ENCODE peak calls at places on chromosome 14, in eight cellular contexts. One of them, this sample, is unnamed.

GRCh38 chr14:59026086-59026485 is 162.4 kb upstream of the DAAM1 start:
- DNase-seq in Peyer's patch: no peak
- DNase-seq in CD8-positive, alpha-beta memory T cell: no peak
- DNase-seq in MM.1S: no peak
- DNase-seq in GM23338: no peak
- DNase-seq in H1: no peak
- DNase-seq in A549: no peak
- DNase-seq in heart left ventricle: no peak
- DNase-seq in this sample: no peak

GRCh38 chr14:68561531-68562007 is 231.3 kb downstream of the ZFP36L1 start:
- DNase-seq in Peyer's patch: no peak
- DNase-seq in CD8-positive, alpha-beta memory T cell: no peak
- DNase-seq in MM.1S: no peak
- DNase-seq in GM23338: no peak
- DNase-seq in H1: no peak
- DNase-seq in A549: no peak
- DNase-seq in heart left ventricle: no peak
- DNase-seq in this sample: no peak

GRCh38 chr14:99313234-99313633 is 41.2 kb upstream of the BCL11B start:
- DNase-seq in Peyer's patch: no peak
- DNase-seq in CD8-positive, alpha-beta memory T cell: no peak
- DNase-seq in MM.1S: no peak
- DNase-seq in GM23338: no peak
- DNase-seq in H1: no peak
- DNase-seq in A549: no peak
- DNase-seq in heart left ventricle: no peak
- DNase-seq in this sample: no peak

GRCh38 chr14:100856056-100856950 is 30.4 kb downstream of the MEG3 start:
- DNase-seq in Peyer's patch: no peak
- DNase-seq in CD8-positive, alpha-beta memory T cell: no peak
- DNase-seq in MM.1S: no peak
- DNase-seq in GM23338: no peak
- DNase-seq in H1: no peak
- DNase-seq in A549: no peak
- DNase-seq in heart left ventricle: no peak
- DNase-seq in this sample: no peak

GRCh38 chr14:51539571-51540037 is 112.1 kb upstream of the FRMD6 start:
- DNase-seq in Peyer's patch: no peak
- DNase-seq in CD8-positive, alpha-beta memory T cell: no peak
- DNase-seq in MM.1S: no peak
- DNase-seq in GM23338: peak
- DNase-seq in H1: peak
- DNase-seq in A549: peak
- DNase-seq in heart left ventricle: no peak
- DNase-seq in this sample: no peak

GRCh38 chr14:63175531-63175930 is 28.7 kb upstream of the RHOJ start:
- DNase-seq in Peyer's patch: no peak
- DNase-seq in CD8-positive, alpha-beta memory T cell: no peak
- DNase-seq in MM.1S: no peak
- DNase-seq in GM23338: no peak
- DNase-seq in H1: no peak
- DNase-seq in A549: no peak
- DNase-seq in heart left ventricle: no peak
- DNase-seq in this sample: no peak

GRCh38 chr14:70663707-70664179 is 22.0 kb downstream of the TTC9 start:
- DNase-seq in Peyer's patch: peak
- DNase-seq in CD8-positive, alpha-beta memory T cell: no peak
- DNase-seq in MM.1S: no peak
- DNase-seq in GM23338: no peak
- DNase-seq in H1: no peak
- DNase-seq in A549: no peak
- DNase-seq in heart left ventricle: peak
- DNase-seq in this sample: no peak

GRCh38 chr14:90017371-90017770 is 44.4 kb upstream of the KCNK13 start:
- DNase-seq in Peyer's patch: no peak
- DNase-seq in CD8-positive, alpha-beta memory T cell: no peak
- DNase-seq in MM.1S: no peak
- DNase-seq in GM23338: no peak
- DNase-seq in H1: no peak
- DNase-seq in A549: no peak
- DNase-seq in heart left ventricle: no peak
- DNase-seq in this sample: no peak

GRCh38 chr14:98634043-98634820 is 637.8 kb downstream of the BCL11B start:
- DNase-seq in Peyer's patch: no peak
- DNase-seq in CD8-positive, alpha-beta memory T cell: no peak
- DNase-seq in MM.1S: no peak
- DNase-seq in GM23338: no peak
- DNase-seq in H1: no peak
- DNase-seq in A549: no peak
- DNase-seq in heart left ventricle: no peak
- DNase-seq in this sample: peak

GRCh38 chr14:100648474-100649172 is 61.4 kb upstream of the BEGAIN start:
- DNase-seq in Peyer's patch: no peak
- DNase-seq in CD8-positive, alpha-beta memory T cell: no peak
- DNase-seq in MM.1S: no peak
- DNase-seq in GM23338: no peak
- DNase-seq in H1: no peak
- DNase-seq in A549: no peak
- DNase-seq in heart left ventricle: no peak
- DNase-seq in this sample: no peak

GRCh38 chr14:71400821-71401447 is 493.7 kb downstream of the PCNX1 start:
- DNase-seq in Peyer's patch: peak
- DNase-seq in CD8-positive, alpha-beta memory T cell: no peak
- DNase-seq in MM.1S: no peak
- DNase-seq in GM23338: no peak
- DNase-seq in H1: no peak
- DNase-seq in A549: no peak
- DNase-seq in heart left ventricle: no peak
- DNase-seq in this sample: no peak

GRCh38 chr14:28298156-28298555 is 468.4 kb upstream of the FOXG1 start:
- DNase-seq in Peyer's patch: no peak
- DNase-seq in CD8-positive, alpha-beta memory T cell: no peak
- DNase-seq in MM.1S: no peak
- DNase-seq in GM23338: no peak
- DNase-seq in H1: no peak
- DNase-seq in A549: no peak
- DNase-seq in heart left ventricle: no peak
- DNase-seq in this sample: no peak

GRCh38 chr14:83816755-83817154 is 1713.2 kb upstream of the FLRT2 start:
- DNase-seq in Peyer's patch: no peak
- DNase-seq in CD8-positive, alpha-beta memory T cell: no peak
- DNase-seq in MM.1S: no peak
- DNase-seq in GM23338: no peak
- DNase-seq in H1: no peak
- DNase-seq in A549: no peak
- DNase-seq in heart left ventricle: no peak
- DNase-seq in this sample: no peak

GRCh38 chr14:64817631-64818030 is 62.1 kb downstream of the SPTB start:
- DNase-seq in Peyer's patch: no peak
- DNase-seq in CD8-positive, alpha-beta memory T cell: no peak
- DNase-seq in MM.1S: no peak
- DNase-seq in GM23338: no peak
- DNase-seq in H1: no peak
- DNase-seq in A549: no peak
- DNase-seq in heart left ventricle: no peak
- DNase-seq in this sample: no peak

GRCh38 chr14:55957950-55958349 is 160.3 kb upstream of the PELI2 start:
- DNase-seq in Peyer's patch: no peak
- DNase-seq in CD8-positive, alpha-beta memory T cell: no peak
- DNase-seq in MM.1S: no peak
- DNase-seq in GM23338: peak
- DNase-seq in H1: peak
- DNase-seq in A549: no peak
- DNase-seq in heart left ventricle: no peak
- DNase-seq in this sample: peak

GRCh38 chr14:90140956-90141316 is 79.1 kb downstream of the KCNK13 start:
- DNase-seq in Peyer's patch: no peak
- DNase-seq in CD8-positive, alpha-beta memory T cell: no peak
- DNase-seq in MM.1S: no peak
- DNase-seq in GM23338: peak
- DNase-seq in H1: no peak
- DNase-seq in A549: peak
- DNase-seq in heart left ventricle: no peak
- DNase-seq in this sample: no peak

GRCh38 chr14:50371546-50371945 is 25.1 kb downstream of the CDKL1 start:
- DNase-seq in Peyer's patch: no peak
- DNase-seq in CD8-positive, alpha-beta memory T cell: no peak
- DNase-seq in MM.1S: no peak
- DNase-seq in GM23338: no peak
- DNase-seq in H1: no peak
- DNase-seq in A549: no peak
- DNase-seq in heart left ventricle: no peak
- DNase-seq in this sample: no peak

GRCh38 chr14:63343878-63344277 is 25.1 kb upstream of the GPHB5 start:
- DNase-seq in Peyer's patch: no peak
- DNase-seq in CD8-positive, alpha-beta memory T cell: no peak
- DNase-seq in MM.1S: no peak
- DNase-seq in GM23338: no peak
- DNase-seq in H1: no peak
- DNase-seq in A549: no peak
- DNase-seq in heart left ventricle: no peak
- DNase-seq in this sample: no peak

GRCh38 chr14:36660736-36661505 is 739 bp upstream of the PAX9 start:
- DNase-seq in Peyer's patch: no peak
- DNase-seq in CD8-positive, alpha-beta memory T cell: no peak
- DNase-seq in MM.1S: peak
- DNase-seq in GM23338: peak
- DNase-seq in H1: no peak
- DNase-seq in A549: no peak
- DNase-seq in heart left ventricle: no peak
- DNase-seq in this sample: no peak

GRCh38 chr14:36662258-36662542 is 540 bp downstream of the PAX9 start:
- DNase-seq in Peyer's patch: no peak
- DNase-seq in CD8-positive, alpha-beta memory T cell: no peak
- DNase-seq in MM.1S: no peak
- DNase-seq in GM23338: no peak
- DNase-seq in H1: no peak
- DNase-seq in A549: no peak
- DNase-seq in heart left ventricle: no peak
- DNase-seq in this sample: no peak

GRCh38 chr14:36659822-36660735 is 1.6 kb upstream of the PAX9 start:
- DNase-seq in Peyer's patch: no peak
- DNase-seq in CD8-positive, alpha-beta memory T cell: no peak
- DNase-seq in MM.1S: no peak
- DNase-seq in GM23338: peak
- DNase-seq in H1: no peak
- DNase-seq in A549: no peak
- DNase-seq in heart left ventricle: no peak
- DNase-seq in this sample: peak

GRCh38 chr14:36662543-36663403 is 1.1 kb downstream of the PAX9 start:
- DNase-seq in Peyer's patch: no peak
- DNase-seq in CD8-positive, alpha-beta memory T cell: no peak
- DNase-seq in MM.1S: no peak
- DNase-seq in GM23338: peak
- DNase-seq in H1: no peak
- DNase-seq in A549: peak
- DNase-seq in heart left ventricle: no peak
- DNase-seq in this sample: peak

GRCh38 chr14:36661506-36662257 is at the start of gene PAX9:
- DNase-seq in Peyer's patch: no peak
- DNase-seq in CD8-positive, alpha-beta memory T cell: no peak
- DNase-seq in MM.1S: peak
- DNase-seq in GM23338: peak
- DNase-seq in H1: peak
- DNase-seq in A549: peak
- DNase-seq in heart left ventricle: peak
- DNase-seq in this sample: peak
- H3K27ac ChIP-seq in Peyer's patch: no peak
- H3K27ac ChIP-seq in CD8-positive, alpha-beta memory T cell: no peak
- H3K27ac ChIP-seq in MM.1S: peak
- H3K27ac ChIP-seq in GM23338: no peak
- H3K27ac ChIP-seq in H1: no peak
- H3K27ac ChIP-seq in A549: peak
- H3K27ac ChIP-seq in heart left ventricle: no peak
- H3K27ac ChIP-seq in this sample: no peak

DNA sequence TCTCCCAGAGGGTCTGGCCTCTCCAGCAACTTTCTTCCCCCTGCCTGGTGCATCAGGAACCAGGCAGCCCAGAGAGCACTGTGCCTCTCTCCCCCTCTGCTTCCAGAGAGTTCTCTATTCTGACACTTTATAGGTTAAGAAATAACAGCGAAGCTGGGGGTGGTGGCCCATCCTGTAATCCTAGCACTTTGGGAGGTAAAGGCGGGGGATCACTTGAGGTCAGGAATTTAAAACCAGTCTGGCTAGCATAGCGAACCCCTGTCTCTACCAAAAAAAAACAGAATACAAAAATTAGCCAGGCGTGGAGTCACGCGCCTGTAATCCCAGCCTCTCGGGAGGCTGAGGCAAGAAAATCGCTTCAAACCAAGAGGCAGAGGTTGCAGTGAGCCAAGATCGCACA is 58.3 kb downstream of the ESRRB start:
- DNase-seq in Peyer's patch: no peak
- DNase-seq in CD8-positive, alpha-beta memory T cell: no peak
- DNase-seq in MM.1S: no peak
- DNase-seq in GM23338: no peak
- DNase-seq in H1: no peak
- DNase-seq in A549: no peak
- DNase-seq in heart left ventricle: no peak
- DNase-seq in this sample: no peak
- H3K27ac ChIP-seq in Peyer's patch: no peak
- H3K27ac ChIP-seq in CD8-positive, alpha-beta memory T cell: no peak
- H3K27ac ChIP-seq in MM.1S: no peak
- H3K27ac ChIP-seq in GM23338: no peak
- H3K27ac ChIP-seq in H1: no peak
- H3K27ac ChIP-seq in A549: no peak
- H3K27ac ChIP-seq in heart left ventricle: no peak
- H3K27ac ChIP-seq in this sample: no peak

GRCh38 chr14:76936483-76936882 is 92.0 kb downstream of the IRF2BPL start:
- DNase-seq in Peyer's patch: no peak
- DNase-seq in CD8-positive, alpha-beta memory T cell: no peak
- DNase-seq in MM.1S: no peak
- DNase-seq in GM23338: no peak
- DNase-seq in H1: no peak
- DNase-seq in A549: no peak
- DNase-seq in heart left ventricle: peak
- DNase-seq in this sample: no peak
- H3K27ac ChIP-seq in Peyer's patch: no peak
- H3K27ac ChIP-seq in CD8-positive, alpha-beta memory T cell: no peak
- H3K27ac ChIP-seq in MM.1S: no peak
- H3K27ac ChIP-seq in GM23338: no peak
- H3K27ac ChIP-seq in H1: no peak
- H3K27ac ChIP-seq in A549: no peak
- H3K27ac ChIP-seq in heart left ventricle: no peak
- H3K27ac ChIP-seq in this sample: no peak

DNA sequence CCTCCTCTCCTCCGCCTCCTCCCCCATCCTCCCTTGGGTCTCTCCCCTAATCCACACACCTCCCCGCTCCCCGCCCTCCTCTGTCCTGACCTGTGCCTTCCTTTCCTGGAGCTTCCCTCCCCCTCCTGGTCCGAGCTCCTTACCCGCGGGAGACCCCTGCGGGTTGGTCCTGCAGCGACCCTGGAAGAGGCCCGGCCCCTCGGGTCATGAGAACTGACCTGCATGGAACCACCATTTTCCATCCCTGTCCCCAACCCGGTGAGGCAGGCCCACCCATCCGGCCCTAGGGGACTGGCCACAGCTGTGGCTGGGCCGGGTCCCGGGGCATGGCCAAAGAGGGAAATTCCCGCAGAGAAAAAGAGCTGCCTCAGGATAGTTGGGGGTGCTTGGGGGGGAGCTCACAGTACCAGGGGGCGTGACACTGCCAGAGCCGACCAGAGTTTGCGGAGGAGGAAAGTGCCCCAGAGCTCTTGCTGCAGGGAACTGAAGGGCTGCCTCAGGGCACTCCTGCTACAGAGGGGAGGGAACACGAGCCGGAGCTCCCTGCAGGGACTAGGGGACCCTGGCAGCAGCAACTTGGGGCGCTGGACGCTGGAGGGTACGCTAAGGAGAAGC is 613 bp downstream of the ARHGEF40 start:
- DNase-seq in Peyer's patch: peak
- DNase-seq in CD8-positive, alpha-beta memory T cell: no peak
- DNase-seq in MM.1S: no peak
- DNase-seq in GM23338: peak
- DNase-seq in H1: no peak
- DNase-seq in A549: no peak
- DNase-seq in heart left ventricle: peak
- DNase-seq in this sample: peak
- H3K27ac ChIP-seq in Peyer's patch: peak
- H3K27ac ChIP-seq in CD8-positive, alpha-beta memory T cell: peak
- H3K27ac ChIP-seq in MM.1S: peak
- H3K27ac ChIP-seq in GM23338: peak
- H3K27ac ChIP-seq in H1: peak
- H3K27ac ChIP-seq in A549: peak
- H3K27ac ChIP-seq in heart left ventricle: peak
- H3K27ac ChIP-seq in this sample: peak